ENCODE peak calls at places on chromosomes 6 and 20, in five cellular contexts. One of them, this sample, is unnamed. For H3K4me1, the result is how much of the 10 kb centered on the place peaks cover.

GRCh38 chr6:26045046-26045938 is 41.9 kb upstream of the HFE start:
- DNase-seq in heart left ventricle: peak
- DNase-seq in prostate gland: peak
- DNase-seq in heart right ventricle: peak
- DNase-seq in cardiac muscle cell: peak
- DNase-seq in this sample: no peak

GRCh38 chr6:33613794-33614166 is 7.3 kb upstream of the ITPR3 start:
- DNase-seq in heart left ventricle: no peak
- DNase-seq in prostate gland: no peak
- DNase-seq in heart right ventricle: no peak
- DNase-seq in cardiac muscle cell: peak
- DNase-seq in this sample: no peak

GRCh38 chr20:17504898-17505663 is 26.1 kb downstream of the BFSP1 start:
- DNase-seq in heart left ventricle: peak
- DNase-seq in prostate gland: peak
- DNase-seq in heart right ventricle: peak
- DNase-seq in cardiac muscle cell: peak
- DNase-seq in this sample: no peak

GRCh38 chr6:135938588-135939215 is 87.2 kb downstream of the PDE7B start:
- DNase-seq in heart left ventricle: peak
- DNase-seq in prostate gland: no peak
- DNase-seq in heart right ventricle: peak
- DNase-seq in cardiac muscle cell: peak
- DNase-seq in this sample: peak

GRCh38 chr6:64874776-64875175 is 832.2 kb downstream of the EYS start:
- DNase-seq in heart left ventricle: no peak
- DNase-seq in prostate gland: no peak
- DNase-seq in heart right ventricle: no peak
- DNase-seq in cardiac muscle cell: no peak
- DNase-seq in this sample: no peak

GRCh38 chr6:124490123-124490522 is 472.1 kb upstream of the RNF217 start:
- DNase-seq in heart left ventricle: no peak
- DNase-seq in prostate gland: no peak
- DNase-seq in heart right ventricle: no peak
- DNase-seq in cardiac muscle cell: no peak
- DNase-seq in this sample: no peak

GRCh38 chr6:4967301-4968030 is 36.4 kb downstream of the RPP40 start:
- DNase-seq in heart left ventricle: no peak
- DNase-seq in prostate gland: no peak
- DNase-seq in heart right ventricle: no peak
- DNase-seq in cardiac muscle cell: peak
- DNase-seq in this sample: no peak

GRCh38 chr20:57736738-57737347 is 27.0 kb upstream of the PMEPA1 start:
- DNase-seq in heart left ventricle: no peak
- DNase-seq in prostate gland: no peak
- DNase-seq in heart right ventricle: no peak
- DNase-seq in cardiac muscle cell: no peak
- DNase-seq in this sample: peak

GRCh38 chr20:38369387-38369786 is 23.1 kb downstream of the LBP start:
- DNase-seq in heart left ventricle: no peak
- DNase-seq in prostate gland: no peak
- DNase-seq in heart right ventricle: no peak
- DNase-seq in cardiac muscle cell: peak
- DNase-seq in this sample: peak

GRCh38 chr20:3010985-3011723 is 32.3 kb upstream of the GNRH2 start:
- DNase-seq in heart left ventricle: no peak
- DNase-seq in prostate gland: no peak
- DNase-seq in heart right ventricle: no peak
- DNase-seq in cardiac muscle cell: peak
- DNase-seq in this sample: peak

GRCh38 chr6:8085053-8085511 is 17.3 kb downstream of the EEF1E1 start:
- DNase-seq in heart left ventricle: no peak
- DNase-seq in prostate gland: no peak
- DNase-seq in heart right ventricle: no peak
- DNase-seq in cardiac muscle cell: peak
- DNase-seq in this sample: peak

GRCh38 chr6:123635144-123635543 is 1.6 kb downstream of the TRDN start:
- DNase-seq in heart left ventricle: no peak
- DNase-seq in prostate gland: no peak
- DNase-seq in heart right ventricle: no peak
- DNase-seq in cardiac muscle cell: no peak
- DNase-seq in this sample: no peak

GRCh38 chr6:163192591-163192990 is 221.9 kb upstream of the QKI start:
- DNase-seq in heart left ventricle: no peak
- DNase-seq in prostate gland: no peak
- DNase-seq in heart right ventricle: no peak
- DNase-seq in cardiac muscle cell: no peak
- DNase-seq in this sample: peak

GRCh38 chr6:157020398-157021266 is 243.5 kb downstream of the ARID1B start:
- DNase-seq in heart left ventricle: peak
- DNase-seq in prostate gland: peak
- DNase-seq in heart right ventricle: peak
- DNase-seq in cardiac muscle cell: peak
- DNase-seq in this sample: peak

GRCh38 chr20:6886065-6886729 is 118.7 kb downstream of the BMP2 start:
- DNase-seq in heart left ventricle: no peak
- DNase-seq in prostate gland: no peak
- DNase-seq in heart right ventricle: no peak
- DNase-seq in cardiac muscle cell: no peak
- DNase-seq in this sample: peak

GRCh38 chr20:436476-436875 is 25.9 kb downstream of the TBC1D20 start:
- DNase-seq in heart left ventricle: no peak
- DNase-seq in prostate gland: no peak
- DNase-seq in heart right ventricle: no peak
- DNase-seq in cardiac muscle cell: no peak
- DNase-seq in this sample: no peak

GRCh38 chr6:154579046-154579823 is 68.8 kb upstream of the CNKSR3 start:
- DNase-seq in heart left ventricle: no peak
- DNase-seq in prostate gland: no peak
- DNase-seq in heart right ventricle: no peak
- DNase-seq in cardiac muscle cell: peak
- DNase-seq in this sample: no peak

DNA sequence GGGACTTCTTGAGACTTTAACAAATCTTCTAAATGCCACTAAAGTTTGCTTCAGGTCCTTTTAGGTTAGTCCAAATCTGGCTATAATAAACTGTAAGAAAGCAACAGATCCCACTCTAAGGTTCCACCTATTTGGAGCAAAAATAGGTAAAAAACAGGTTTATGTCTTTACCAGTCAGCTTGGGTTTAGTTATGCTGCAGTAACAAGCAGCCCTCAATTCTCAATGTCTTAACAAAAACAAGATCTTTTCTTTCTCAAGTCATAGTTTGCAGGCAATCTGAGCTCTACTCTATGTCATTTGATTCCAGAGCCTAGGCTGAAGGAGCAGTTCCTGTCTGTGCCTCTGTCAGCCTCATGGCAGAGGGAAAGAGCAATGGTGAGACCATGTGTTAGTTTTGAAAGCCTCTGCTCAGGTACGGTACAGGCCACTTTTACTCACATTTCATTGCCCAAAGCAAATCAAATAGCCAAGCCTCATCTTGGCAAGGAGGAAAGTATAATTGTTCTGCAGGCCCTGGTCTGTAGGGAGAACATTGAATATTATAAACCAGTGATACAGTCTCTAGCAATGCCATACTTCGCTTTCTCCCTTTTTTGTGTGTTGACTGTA is 108.6 kb downstream of the CD83 start:
- DNase-seq in heart left ventricle: no peak
- DNase-seq in prostate gland: no peak
- DNase-seq in heart right ventricle: no peak
- DNase-seq in cardiac muscle cell: no peak
- DNase-seq in this sample: no peak
- H3K4me1 ChIP-seq in heart left ventricle: under half
- H3K4me1 ChIP-seq in prostate gland: under half
- H3K4me1 ChIP-seq in heart right ventricle: under half
- H3K4me1 ChIP-seq in cardiac muscle cell: under half
- H3K4me1 ChIP-seq in this sample: under half

DNA sequence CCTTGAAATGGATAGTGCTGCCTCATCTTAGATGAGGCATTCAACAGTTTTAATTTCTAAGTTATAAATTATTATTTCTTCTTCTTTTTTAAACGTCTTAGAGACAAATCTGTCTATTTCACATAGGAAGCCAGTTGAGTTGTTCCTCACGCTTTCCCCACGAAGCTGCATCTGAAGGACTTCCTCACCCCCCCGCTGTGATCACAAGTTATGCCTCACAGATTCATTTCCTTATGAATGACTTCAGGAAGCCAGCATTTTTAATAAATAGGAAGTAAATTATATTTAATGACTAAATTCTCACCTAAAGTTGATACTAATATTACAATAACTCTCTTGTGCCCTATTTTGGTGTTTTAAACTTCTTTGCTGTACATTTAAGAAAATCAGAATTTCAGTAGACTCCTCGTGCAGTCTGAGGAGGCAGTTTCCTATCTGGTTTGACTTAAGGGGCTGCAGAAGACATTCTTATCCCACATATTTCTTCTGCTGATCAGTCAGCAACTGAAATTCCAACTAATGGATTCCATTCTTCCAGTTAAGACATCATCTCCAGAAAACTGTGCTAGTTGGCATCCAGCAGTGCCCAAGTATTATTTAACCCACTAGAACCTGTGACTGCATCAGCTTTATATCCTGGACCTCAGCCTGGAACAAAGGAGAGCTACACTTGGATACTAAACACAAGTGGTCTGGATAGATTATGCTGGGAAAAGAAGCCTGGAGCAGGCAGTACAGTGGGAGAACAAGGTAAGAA is 182.7 kb upstream of the CCN2 start:
- DNase-seq in heart left ventricle: no peak
- DNase-seq in prostate gland: no peak
- DNase-seq in heart right ventricle: no peak
- DNase-seq in cardiac muscle cell: no peak
- DNase-seq in this sample: no peak
- H3K4me3 ChIP-seq in heart left ventricle: no peak
- H3K4me3 ChIP-seq in prostate gland: no peak
- H3K4me3 ChIP-seq in heart right ventricle: no peak
- H3K4me3 ChIP-seq in cardiac muscle cell: no peak
- H3K4me3 ChIP-seq in this sample: no peak

GRCh38 chr6:128511518-128511917 is 8.9 kb downstream of the PTPRK start:
- DNase-seq in heart left ventricle: no peak
- DNase-seq in prostate gland: no peak
- DNase-seq in heart right ventricle: no peak
- DNase-seq in cardiac muscle cell: peak
- DNase-seq in this sample: no peak
- H3K4me1 ChIP-seq in heart left ventricle: under half
- H3K4me1 ChIP-seq in prostate gland: under half
- H3K4me1 ChIP-seq in heart right ventricle: half or more
- H3K4me1 ChIP-seq in cardiac muscle cell: under half
- H3K4me1 ChIP-seq in this sample: under half

GRCh38 chr6:165662671-165663282 is at the start of gene PDE10A:
- DNase-seq in heart left ventricle: peak
- DNase-seq in prostate gland: no peak
- DNase-seq in heart right ventricle: peak
- DNase-seq in cardiac muscle cell: peak
- DNase-seq in this sample: peak
- H3K4me3 ChIP-seq in heart left ventricle: peak
- H3K4me3 ChIP-seq in prostate gland: peak
- H3K4me3 ChIP-seq in heart right ventricle: peak
- H3K4me3 ChIP-seq in cardiac muscle cell: peak
- H3K4me3 ChIP-seq in this sample: peak

DNA sequence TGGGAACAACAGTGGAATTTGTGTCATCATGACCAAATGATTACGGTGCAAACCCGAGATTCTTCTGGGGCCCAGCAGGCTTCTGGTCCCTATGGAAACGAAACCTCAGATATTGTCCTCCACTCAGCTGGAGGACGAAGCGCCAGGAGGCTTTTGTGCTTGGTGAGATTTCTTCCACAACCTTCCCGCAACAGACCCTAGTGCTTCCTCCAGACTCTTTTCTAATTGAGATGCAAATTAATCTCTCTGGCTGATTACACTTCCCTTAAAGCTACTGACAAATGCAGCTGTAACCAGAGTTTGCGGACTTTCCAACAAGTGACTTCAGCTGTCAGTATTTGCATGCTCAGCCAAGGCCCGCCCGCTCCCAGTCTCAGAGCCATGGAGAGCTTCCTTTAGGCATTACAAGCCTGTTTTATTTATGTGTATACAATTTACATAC is 96.0 kb downstream of the INSM1 start:
- DNase-seq in heart left ventricle: no peak
- DNase-seq in prostate gland: no peak
- DNase-seq in heart right ventricle: no peak
- DNase-seq in cardiac muscle cell: peak
- DNase-seq in this sample: no peak
- H3K4me1 ChIP-seq in heart left ventricle: under half
- H3K4me1 ChIP-seq in prostate gland: under half
- H3K4me1 ChIP-seq in heart right ventricle: under half
- H3K4me1 ChIP-seq in cardiac muscle cell: under half
- H3K4me1 ChIP-seq in this sample: under half

GRCh38 chr6:148999501-148999900 is 252.7 kb downstream of the UST start:
- DNase-seq in heart left ventricle: no peak
- DNase-seq in prostate gland: no peak
- DNase-seq in heart right ventricle: no peak
- DNase-seq in cardiac muscle cell: peak
- DNase-seq in this sample: no peak
- H3K4me3 ChIP-seq in heart left ventricle: no peak
- H3K4me3 ChIP-seq in prostate gland: no peak
- H3K4me3 ChIP-seq in heart right ventricle: no peak
- H3K4me3 ChIP-seq in cardiac muscle cell: no peak
- H3K4me3 ChIP-seq in this sample: no peak

DNA sequence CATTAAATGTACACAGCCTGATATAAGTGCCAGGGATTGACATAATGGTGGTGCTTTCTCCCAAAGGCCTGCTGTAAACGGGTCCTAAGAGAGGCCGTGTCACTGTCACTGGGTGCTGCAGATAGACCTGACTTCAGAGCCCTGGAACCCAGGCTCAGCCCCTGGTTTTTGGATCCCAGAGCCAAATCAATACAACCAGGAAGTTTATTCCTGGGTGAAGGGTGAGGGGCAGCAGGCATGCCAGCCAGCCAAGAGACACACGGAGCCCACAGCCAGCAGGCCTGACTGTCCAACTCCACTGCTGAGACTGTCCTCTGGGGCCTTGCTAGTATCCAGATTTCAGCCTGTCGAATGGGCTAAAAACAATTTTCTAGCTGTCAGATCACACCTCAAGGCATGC is 12.8 kb upstream of the ARMC12 start:
- DNase-seq in heart left ventricle: no peak
- DNase-seq in prostate gland: no peak
- DNase-seq in heart right ventricle: no peak
- DNase-seq in cardiac muscle cell: no peak
- DNase-seq in this sample: no peak
- H3K4me1 ChIP-seq in heart left ventricle: half or more
- H3K4me1 ChIP-seq in prostate gland: half or more
- H3K4me1 ChIP-seq in heart right ventricle: half or more
- H3K4me1 ChIP-seq in cardiac muscle cell: half or more
- H3K4me1 ChIP-seq in this sample: under half

GRCh38 chr6:149076355-149076734 is 241.2 kb upstream of the TAB2 start:
- DNase-seq in heart left ventricle: no peak
- DNase-seq in prostate gland: no peak
- DNase-seq in heart right ventricle: no peak
- DNase-seq in cardiac muscle cell: no peak
- DNase-seq in this sample: no peak
- H3K4me3 ChIP-seq in heart left ventricle: no peak
- H3K4me3 ChIP-seq in prostate gland: no peak
- H3K4me3 ChIP-seq in heart right ventricle: no peak
- H3K4me3 ChIP-seq in cardiac muscle cell: no peak
- H3K4me3 ChIP-seq in this sample: no peak

GRCh38 chr20:63027425-63028389 is 20.9 kb upstream of the BHLHE23 start:
- DNase-seq in heart left ventricle: no peak
- DNase-seq in prostate gland: no peak
- DNase-seq in heart right ventricle: no peak
- DNase-seq in cardiac muscle cell: no peak
- DNase-seq in this sample: no peak
- H3K4me1 ChIP-seq in heart left ventricle: under half
- H3K4me1 ChIP-seq in prostate gland: under half
- H3K4me1 ChIP-seq in heart right ventricle: under half
- H3K4me1 ChIP-seq in cardiac muscle cell: under half
- H3K4me1 ChIP-seq in this sample: under half

This sample was measured in SJCRH30.